ENCODE peak calls at places on chromosomes 7 and 10, in seven cellular contexts. One of them, this sample, is unnamed.
A peak's percentile ranks its signal among the peaks of the same experiment; 100 is the strongest.

GRCh38 chr10:5976689-5977470 is 463 bp downstream of the IL15RA start:
- DNase-seq in cardiac muscle cell: peak; percentile 69
- DNase-seq in heart right ventricle: peak; percentile 52
- DNase-seq in uterus: peak; percentile 66
- DNase-seq in mammary epithelial cell: peak; percentile 52
- DNase-seq in SJSA1: peak; percentile 61
- DNase-seq in neural progenitor cell: peak; percentile 58
- DNase-seq in this sample: peak; percentile 55

GRCh38 chr7:16317406-16317805 is 103.9 kb downstream of the CRPPA start:
- DNase-seq in cardiac muscle cell: no peak
- DNase-seq in heart right ventricle: no peak
- DNase-seq in uterus: no peak
- DNase-seq in mammary epithelial cell: no peak
- DNase-seq in SJSA1: no peak
- DNase-seq in neural progenitor cell: no peak
- DNase-seq in this sample: no peak

GRCh38 chr10:131249238-131249956 is 62.1 kb downstream of the TCERG1L start:
- DNase-seq in cardiac muscle cell: no peak
- DNase-seq in heart right ventricle: no peak
- DNase-seq in uterus: no peak
- DNase-seq in mammary epithelial cell: no peak
- DNase-seq in SJSA1: no peak
- DNase-seq in neural progenitor cell: peak; percentile 45
- DNase-seq in this sample: no peak

GRCh38 chr7:96636342-96636865 is 73.2 kb downstream of the SEM1 start:
- DNase-seq in cardiac muscle cell: no peak
- DNase-seq in heart right ventricle: no peak
- DNase-seq in uterus: no peak
- DNase-seq in mammary epithelial cell: no peak
- DNase-seq in SJSA1: no peak
- DNase-seq in neural progenitor cell: no peak
- DNase-seq in this sample: no peak

GRCh38 chr7:4144801-4145470 is 537.2 kb upstream of the FOXK1 start:
- DNase-seq in cardiac muscle cell: peak; percentile 3
- DNase-seq in heart right ventricle: peak; percentile 37
- DNase-seq in uterus: peak; percentile 76
- DNase-seq in mammary epithelial cell: no peak
- DNase-seq in SJSA1: no peak
- DNase-seq in neural progenitor cell: peak; percentile 79
- DNase-seq in this sample: no peak

GRCh38 chr10:116792772-116793171 is 50.4 kb upstream of the HSPA12A start:
- DNase-seq in cardiac muscle cell: no peak
- DNase-seq in heart right ventricle: no peak
- DNase-seq in uterus: no peak
- DNase-seq in mammary epithelial cell: no peak
- DNase-seq in SJSA1: no peak
- DNase-seq in neural progenitor cell: no peak
- DNase-seq in this sample: no peak

GRCh38 chr10:93921338-93921737 is 27.6 kb downstream of the SLC35G1 start:
- DNase-seq in cardiac muscle cell: no peak
- DNase-seq in heart right ventricle: no peak
- DNase-seq in uterus: no peak
- DNase-seq in mammary epithelial cell: no peak
- DNase-seq in SJSA1: peak; percentile 22
- DNase-seq in neural progenitor cell: peak; percentile 30
- DNase-seq in this sample: no peak

GRCh38 chr10:14812271-14812670 is 25.6 kb downstream of the CDNF start:
- DNase-seq in cardiac muscle cell: no peak
- DNase-seq in heart right ventricle: no peak
- DNase-seq in uterus: no peak
- DNase-seq in mammary epithelial cell: no peak
- DNase-seq in SJSA1: no peak
- DNase-seq in neural progenitor cell: peak; percentile 2
- DNase-seq in this sample: no peak

GRCh38 chr7:101153969-101154692 is at the start of gene AP1S1:
- DNase-seq in cardiac muscle cell: peak; percentile 95
- DNase-seq in heart right ventricle: peak; percentile 96
- DNase-seq in uterus: peak; percentile 91
- DNase-seq in mammary epithelial cell: peak; percentile 95
- DNase-seq in SJSA1: peak; percentile 94
- DNase-seq in neural progenitor cell: peak; percentile 100
- DNase-seq in this sample: peak; percentile 98

GRCh38 chr10:100008142-100008522 is 1.6 kb downstream of the DNMBP start:
- DNase-seq in cardiac muscle cell: peak; percentile 61
- DNase-seq in heart right ventricle: no peak
- DNase-seq in uterus: no peak
- DNase-seq in mammary epithelial cell: peak; percentile 35
- DNase-seq in SJSA1: peak; percentile 6
- DNase-seq in neural progenitor cell: no peak
- DNase-seq in this sample: no peak

GRCh38 chr7:15862016-15862780 is 175.7 kb upstream of the MEOX2 start:
- DNase-seq in cardiac muscle cell: no peak
- DNase-seq in heart right ventricle: no peak
- DNase-seq in uterus: no peak
- DNase-seq in mammary epithelial cell: no peak
- DNase-seq in SJSA1: no peak
- DNase-seq in neural progenitor cell: no peak
- DNase-seq in this sample: no peak

GRCh38 chr10:79192677-79193003 is 123.9 kb downstream of the ZMIZ1 start:
- DNase-seq in cardiac muscle cell: peak; percentile 23
- DNase-seq in heart right ventricle: no peak
- DNase-seq in uterus: no peak
- DNase-seq in mammary epithelial cell: peak; percentile 39
- DNase-seq in SJSA1: peak; percentile 73
- DNase-seq in neural progenitor cell: no peak
- DNase-seq in this sample: no peak

GRCh38 chr10:71757450-71757918 is 15.8 kb downstream of the VSIR start:
- DNase-seq in cardiac muscle cell: no peak
- DNase-seq in heart right ventricle: peak; percentile 55
- DNase-seq in uterus: no peak
- DNase-seq in mammary epithelial cell: peak; percentile 48
- DNase-seq in SJSA1: no peak
- DNase-seq in neural progenitor cell: peak; percentile 68
- DNase-seq in this sample: no peak

GRCh38 chr7:123944395-123944794 is 19.4 kb downstream of the SPAM1 start:
- DNase-seq in cardiac muscle cell: no peak
- DNase-seq in heart right ventricle: no peak
- DNase-seq in uterus: no peak
- DNase-seq in mammary epithelial cell: no peak
- DNase-seq in SJSA1: no peak
- DNase-seq in neural progenitor cell: peak; percentile 37
- DNase-seq in this sample: no peak

GRCh38 chr7:82559203-82559805 is 115.7 kb upstream of the CACNA2D1 start:
- DNase-seq in cardiac muscle cell: no peak
- DNase-seq in heart right ventricle: no peak
- DNase-seq in uterus: no peak
- DNase-seq in mammary epithelial cell: peak; percentile 40
- DNase-seq in SJSA1: no peak
- DNase-seq in neural progenitor cell: peak; percentile 60
- DNase-seq in this sample: no peak

GRCh38 chr10:78281627-78282026 is 248.0 kb downstream of the RPS24 start:
- DNase-seq in cardiac muscle cell: no peak
- DNase-seq in heart right ventricle: no peak
- DNase-seq in uterus: no peak
- DNase-seq in mammary epithelial cell: no peak
- DNase-seq in SJSA1: no peak
- DNase-seq in neural progenitor cell: no peak
- DNase-seq in this sample: no peak

GRCh38 chr10:72068126-72068765 is 20.1 kb downstream of the SPOCK2 start:
- DNase-seq in cardiac muscle cell: no peak
- DNase-seq in heart right ventricle: no peak
- DNase-seq in uterus: no peak
- DNase-seq in mammary epithelial cell: no peak
- DNase-seq in SJSA1: no peak
- DNase-seq in neural progenitor cell: no peak
- DNase-seq in this sample: no peak

GRCh38 chr7:96069361-96069760 is 252.5 kb downstream of the SLC25A13 start:
- DNase-seq in cardiac muscle cell: no peak
- DNase-seq in heart right ventricle: no peak
- DNase-seq in uterus: no peak
- DNase-seq in mammary epithelial cell: no peak
- DNase-seq in SJSA1: no peak
- DNase-seq in neural progenitor cell: no peak
- DNase-seq in this sample: no peak

GRCh38 chr10:48801026-48801425 is 116.4 kb downstream of the WDFY4 start:
- DNase-seq in cardiac muscle cell: no peak
- DNase-seq in heart right ventricle: no peak
- DNase-seq in uterus: no peak
- DNase-seq in mammary epithelial cell: peak; percentile 54
- DNase-seq in SJSA1: no peak
- DNase-seq in neural progenitor cell: no peak
- DNase-seq in this sample: no peak

GRCh38 chr10:60388709-60389241 is 900 bp downstream of the ANK3 start:
- DNase-seq in cardiac muscle cell: no peak
- DNase-seq in heart right ventricle: no peak
- DNase-seq in uterus: no peak
- DNase-seq in mammary epithelial cell: no peak
- DNase-seq in SJSA1: no peak
- DNase-seq in neural progenitor cell: peak; percentile 28
- DNase-seq in this sample: no peak

GRCh38 chr7:39712746-39713145 is 89.4 kb downstream of the RALA start:
- DNase-seq in cardiac muscle cell: no peak
- DNase-seq in heart right ventricle: no peak
- DNase-seq in uterus: no peak
- DNase-seq in mammary epithelial cell: no peak
- DNase-seq in SJSA1: no peak
- DNase-seq in neural progenitor cell: no peak
- DNase-seq in this sample: no peak
- H3K4me1 ChIP-seq in cardiac muscle cell: no peaks in the 10 kb centered on the region
- H3K4me1 ChIP-seq in heart right ventricle: no peaks in the 10 kb centered on the region
- H3K4me1 ChIP-seq in uterus: peaks cover 6% of the 10 kb centered on the region
- H3K4me1 ChIP-seq in mammary epithelial cell: no peaks in the 10 kb centered on the region
- H3K4me1 ChIP-seq in SJSA1: no peaks in the 10 kb centered on the region
- H3K4me1 ChIP-seq in neural progenitor cell: peaks cover 11% of the 10 kb centered on the region
- H3K4me1 ChIP-seq in this sample: no peaks in the 10 kb centered on the region

GRCh38 chr7:66524738-66525137 is 103.9 kb upstream of the KCTD7 start:
- DNase-seq in cardiac muscle cell: no peak
- DNase-seq in heart right ventricle: no peak
- DNase-seq in uterus: no peak
- DNase-seq in mammary epithelial cell: no peak
- DNase-seq in SJSA1: no peak
- DNase-seq in neural progenitor cell: no peak
- DNase-seq in this sample: no peak
- H3K27ac ChIP-seq in cardiac muscle cell: no peak overlapping the region
- H3K27ac ChIP-seq in heart right ventricle: no peak overlapping the region
- H3K27ac ChIP-seq in uterus: no peak overlapping the region
- H3K27ac ChIP-seq in mammary epithelial cell: no peak overlapping the region
- H3K27ac ChIP-seq in SJSA1: no peak overlapping the region
- H3K27ac ChIP-seq in neural progenitor cell: no peak overlapping the region
- H3K27ac ChIP-seq in this sample: no peak overlapping the region

GRCh38 chr10:70651661-70652060 is 20.6 kb upstream of the ADAMTS14 start:
- DNase-seq in cardiac muscle cell: no peak
- DNase-seq in heart right ventricle: no peak
- DNase-seq in uterus: no peak
- DNase-seq in mammary epithelial cell: peak; percentile 62
- DNase-seq in SJSA1: no peak
- DNase-seq in neural progenitor cell: peak; percentile 47
- DNase-seq in this sample: no peak
- H3K9me3 ChIP-seq in cardiac muscle cell: no peaks in the 10 kb centered on the region
- H3K9me3 ChIP-seq in heart right ventricle: no peaks in the 10 kb centered on the region
- H3K9me3 ChIP-seq in uterus: no peaks in the 10 kb centered on the region
- H3K9me3 ChIP-seq in mammary epithelial cell: peaks cover 11% of the 10 kb centered on the region
- H3K9me3 ChIP-seq in SJSA1: peaks cover 7% of the 10 kb centered on the region
- H3K9me3 ChIP-seq in neural progenitor cell: no peaks in the 10 kb centered on the region
- H3K9me3 ChIP-seq in this sample: no peaks in the 10 kb centered on the region

GRCh38 chr7:516606-517456 is 2.8 kb downstream of the PDGFA start:
- DNase-seq in cardiac muscle cell: peak; percentile 76
- DNase-seq in heart right ventricle: peak; percentile 56
- DNase-seq in uterus: peak; percentile 65
- DNase-seq in mammary epithelial cell: peak; percentile 73
- DNase-seq in SJSA1: peak; percentile 52
- DNase-seq in neural progenitor cell: peak; percentile 74
- DNase-seq in this sample: peak; percentile 84

GRCh38 chr7:519429-519973 is at the start of gene PDGFA:
- DNase-seq in cardiac muscle cell: peak; percentile 73
- DNase-seq in heart right ventricle: peak; percentile 66
- DNase-seq in uterus: peak; percentile 50
- DNase-seq in mammary epithelial cell: peak; percentile 55
- DNase-seq in SJSA1: no peak
- DNase-seq in neural progenitor cell: peak; percentile 79
- DNase-seq in this sample: peak; percentile 87

GRCh38 chr7:518630-519428 is 817 bp downstream of the PDGFA start:
- DNase-seq in cardiac muscle cell: peak; percentile 88
- DNase-seq in heart right ventricle: peak; percentile 86
- DNase-seq in uterus: peak; percentile 77
- DNase-seq in mammary epithelial cell: peak; percentile 82
- DNase-seq in SJSA1: peak; percentile 76
- DNase-seq in neural progenitor cell: peak; percentile 78
- DNase-seq in this sample: peak; percentile 92

GRCh38 chr7:516216-516605 is 3.4 kb downstream of the PDGFA start:
- DNase-seq in cardiac muscle cell: no peak
- DNase-seq in heart right ventricle: no peak
- DNase-seq in uterus: no peak
- DNase-seq in mammary epithelial cell: no peak
- DNase-seq in SJSA1: no peak
- DNase-seq in neural progenitor cell: peak; percentile 51
- DNase-seq in this sample: no peak

DNA sequence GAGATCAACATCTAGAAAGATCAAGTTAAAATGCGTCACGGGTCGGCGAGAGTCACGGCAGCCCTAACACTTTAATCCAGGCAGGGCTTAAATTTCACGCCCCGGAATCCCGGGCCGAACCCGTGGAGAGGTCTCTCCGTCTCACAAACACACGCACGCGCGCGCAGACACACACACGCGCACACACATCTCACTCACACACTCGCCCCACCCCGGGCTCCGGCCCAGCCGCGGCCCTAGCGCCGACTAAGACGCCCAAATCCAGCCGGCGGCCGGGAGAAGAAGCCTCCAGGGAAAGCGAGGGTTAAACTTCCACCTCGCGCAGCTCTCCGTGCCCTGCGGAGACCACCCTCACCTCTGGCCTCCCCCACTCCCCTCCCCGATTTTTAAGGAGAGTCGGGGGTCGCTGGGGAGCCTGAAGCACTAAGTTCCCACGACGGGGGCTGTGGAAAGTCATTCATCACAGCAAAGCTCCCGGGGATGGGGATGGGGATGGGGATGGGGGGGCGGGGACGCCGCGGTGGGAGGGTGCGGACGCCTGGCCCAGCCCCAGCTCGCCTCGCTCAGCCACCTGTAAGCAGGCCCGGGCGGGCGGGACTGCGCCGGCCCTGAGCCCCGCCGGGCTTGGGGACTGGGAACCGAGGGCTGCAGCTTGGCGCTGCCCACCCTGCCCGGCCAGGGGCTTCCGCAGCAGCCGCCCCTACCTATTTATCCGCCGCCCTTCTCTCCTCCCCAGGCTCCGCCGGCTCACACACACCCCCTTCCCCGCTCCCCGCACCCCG is 1.6 kb downstream of the PDGFA start:
- DNase-seq in cardiac muscle cell: peak; percentile 83
- DNase-seq in heart right ventricle: peak; percentile 72
- DNase-seq in uterus: peak; percentile 71
- DNase-seq in mammary epithelial cell: peak; percentile 59
- DNase-seq in SJSA1: peak; percentile 43
- DNase-seq in neural progenitor cell: peak; percentile 71
- DNase-seq in this sample: peak; percentile 74
- H3K4me1 ChIP-seq in cardiac muscle cell: peaks cover 19% of the 10 kb centered on the region
- H3K4me1 ChIP-seq in heart right ventricle: peaks cover 68% of the 10 kb centered on the region
- H3K4me1 ChIP-seq in uterus: peaks cover 3% of the 10 kb centered on the region
- H3K4me1 ChIP-seq in mammary epithelial cell: peaks cover 58% of the 10 kb centered on the region
- H3K4me1 ChIP-seq in SJSA1: peaks cover 63% of the 10 kb centered on the region
- H3K4me1 ChIP-seq in neural progenitor cell: peaks cover 54% of the 10 kb centered on the region
- H3K4me1 ChIP-seq in this sample: peaks cover 3% of the 10 kb centered on the region

This sample was measured in pancreas.